ENCODE peak calls at places on chromosome 12, in four cellular contexts. P is lower leg skin, M is AG08395, H is GM04503. A is an unnamed sample.

GRCh38 chr12:95848575-95849388 is 10.0 kb upstream of the SNRPF start:
- DNase-seq in P (no peak), M (peak; percentile 32), H (no peak), A (peak; percentile 26)

GRCh38 chr12:116406529-116406928 is 129.0 kb upstream of the MED13L start:
- DNase-seq in P (peak; percentile 98), M (peak; percentile 93), H (peak; percentile 92), A (peak; percentile 84)

GRCh38 chr12:132323171-132324010 is 6.0 kb downstream of the GALNT9 start:
- DNase-seq in P (no peak), M (no peak), H (no peak), A (no peak)

GRCh38 chr12:53205747-53206146 is 1.3 kb downstream of the ITGB7 start:
- DNase-seq in P (no peak), M (peak; percentile 97), H (peak; percentile 65), A (no peak)

GRCh38 chr12:115464008-115464672 is 780.2 kb upstream of the TBX3 start:
- DNase-seq in P (no peak), M (no peak), H (no peak), A (peak; percentile 46)

GRCh38 chr12:104998423-104999346 is 12.6 kb downstream of the NOPCHAP1 start:
- DNase-seq in P (no peak), M (no peak), H (no peak), A (no peak)

GRCh38 chr12:12007001-12007712 is 63.6 kb upstream of the BCL2L14 start:
- DNase-seq in P (no peak), M (no peak), H (no peak), A (no peak)

GRCh38 chr12:132089407-132089910 is 54.7 kb downstream of the DDX51 start:
- DNase-seq in P (no peak), M (no peak), H (no peak), A (no peak)

GRCh38 chr12:93156091-93156490 is 221.6 kb upstream of the NUDT4 start:
- DNase-seq in P (no peak), M (no peak), H (no peak), A (no peak)

GRCh38 chr12:26614217-26614616 is 218.8 kb downstream of the ITPR2 start:
- DNase-seq in P (no peak), M (peak; percentile 18), H (no peak), A (peak; percentile 21)

GRCh38 chr12:32051511-32052299 is 54.9 kb upstream of the BICD1 start:
- DNase-seq in P (peak; percentile 34), M (peak; percentile 54), H (peak; percentile 71), A (peak; percentile 70)

GRCh38 chr12:54352022-54352531 is 12.2 kb downstream of the GPR84 start:
- DNase-seq in P (no peak), M (peak; percentile 53), H (no peak), A (peak; percentile 81)

GRCh38 chr12:67982165-67982563 is 7.1 kb upstream of the IFNG-AS1 start:
- DNase-seq in P (no peak), M (peak; percentile 39), H (no peak), A (no peak)

GRCh38 chr12:121927798-121928197 is 9.4 kb downstream of the CFAP251 start:
- DNase-seq in P (no peak), M (no peak), H (no peak), A (no peak)

GRCh38 chr12:124436366-124436765 is 131.0 kb downstream of the NCOR2 start:
- DNase-seq in P (no peak), M (peak; percentile 31), H (no peak), A (no peak)

GRCh38 chr12:89781961-89782360 is 73.3 kb upstream of the ATP2B1 start:
- DNase-seq in P (no peak), M (no peak), H (no peak), A (no peak)

GRCh38 chr12:34404377-34405285 is 382.3 kb downstream of the ALG10 start:
- DNase-seq in P (peak; percentile 39), M (no peak), H (no peak), A (peak; percentile 1)

GRCh38 chr12:99154264-99154982 is 493.1 kb upstream of the GARIN6 start:
- DNase-seq in P (no peak), M (no peak), H (no peak), A (no peak)

GRCh38 chr12:94230357-94230905 is 82.1 kb downstream of the PLXNC1 start:
- DNase-seq in P (no peak), M (no peak), H (no peak), A (no peak)

GRCh38 chr12:95976416-95976832 is 19.7 kb downstream of the HAL start:
- DNase-seq in P (no peak), M (no peak), H (no peak), A (no peak)

GRCh38 chr12:57726151-57726883 is 12.2 kb downstream of the AGAP2 start:
- DNase-seq in P (peak; percentile 96), M (peak; percentile 95), H (peak; percentile 34), A (peak; percentile 88)

GRCh38 chr12:102847131-102847530 is 69.9 kb downstream of the PAH start:
- DNase-seq in P (no peak), M (no peak), H (no peak), A (no peak)

GRCh38 chr12:46402451-46402850 is 29.9 kb upstream of the SLC38A2 start:
- DNase-seq in P (no peak), M (peak; percentile 84), H (peak; percentile 87), A (no peak)

GRCh38 chr12:22083167-22083566 is 37.1 kb downstream of the CMAS start:
- DNase-seq in P (no peak), M (peak; percentile 11), H (no peak), A (no peak)

GRCh38 chr12:107983871-107984480 is 145.1 kb upstream of the WSCD2 start:
- DNase-seq in P (no peak), M (peak; percentile 11), H (no peak), A (no peak)

GRCh38 chr12:122860854-122861585 is 25.8 kb downstream of the HIP1R start:
- DNase-seq in P (no peak), M (no peak), H (no peak), A (no peak)